ENCODE peak calls at places on chromosome 2, in eight cellular contexts. E is hepatocyte, X is glomerular endothelial cell, C is NCI-H510A treated with DMSO at 0.1 percent for 48 hours, S is adrenal gland, V is AML-193, J is GM19239, K is WERI-Rb-1. L is an unnamed sample.

GRCh38 chr2:69046221-69046662 is 33.3 kb downstream of the ANTXR1 start:
- DNase-seq in V (no peak), K (no peak), S (peak), E (no peak), J (no peak), C (no peak), X (peak), L (no peak)

GRCh38 chr2:129765326-129766158 is 213.9 kb upstream of the RAB6C start:
- DNase-seq in E (no peak), C (no peak), X (no peak), V (no peak), K (no peak), S (no peak), J (no peak), L (no peak)

GRCh38 chr2:21095714-21096113 is 28.1 kb upstream of the TDRD15 start:
- DNase-seq in V (no peak), X (no peak), E (no peak), C (no peak), J (no peak), K (no peak), S (no peak), L (no peak)

GRCh38 chr2:172251231-172251630 is 148.5 kb upstream of the DLX2 start:
- DNase-seq in S (no peak), E (no peak), C (no peak), J (no peak), X (no peak), V (no peak), K (no peak), L (no peak)

GRCh38 chr2:26459991-26460612 is 17.8 kb downstream of the OTOF start:
- DNase-seq in J (no peak), X (no peak), S (no peak), K (peak), C (no peak), V (no peak), E (no peak), L (no peak)

GRCh38 chr2:63189026-63189425 is 138.4 kb downstream of the OTX1 start:
- DNase-seq in K (peak), X (no peak), E (peak), V (no peak), J (peak), C (no peak), S (peak), L (no peak)

GRCh38 chr2:133135035-133135654 is 433.1 kb downstream of the NCKAP5 start:
- DNase-seq in S (no peak), K (no peak), C (peak), X (no peak), E (no peak), J (no peak), V (no peak), L (no peak)

GRCh38 chr2:37555457-37555856 is 116.0 kb downstream of the CDC42EP3 start:
- DNase-seq in J (no peak), V (peak), X (no peak), E (no peak), K (no peak), C (no peak), S (no peak), L (no peak)

GRCh38 chr2:235523021-235523420 is 29.2 kb downstream of the AGAP1 start:
- DNase-seq in J (no peak), C (no peak), X (no peak), E (no peak), V (no peak), K (no peak), S (no peak), L (peak)

GRCh38 chr2:131645177-131645765 is 117.6 kb downstream of the CCDC74A start:
- DNase-seq in X (no peak), E (no peak), K (no peak), S (no peak), C (no peak), J (no peak), V (no peak), L (no peak)

GRCh38 chr2:47112665-47113435 is 42.3 kb downstream of the STPG4 start:
- DNase-seq in S (no peak), E (no peak), V (no peak), J (no peak), K (no peak), X (no peak), C (no peak), L (no peak)

GRCh38 chr2:196170202-196170680 is 1.1 kb downstream of the STK17B start:
- DNase-seq in C (peak), S (peak), V (peak), X (peak), E (peak), K (no peak), J (no peak), L (no peak)

GRCh38 chr2:217742837-217743236 is 260.0 kb downstream of the TNS1 start:
- DNase-seq in C (no peak), K (no peak), V (no peak), X (no peak), S (no peak), J (no peak), E (no peak), L (no peak)

GRCh38 chr2:154924531-154924930 is 226.0 kb downstream of the KCNJ3 start:
- DNase-seq in E (no peak), J (no peak), S (no peak), C (no peak), V (no peak), X (no peak), K (no peak), L (no peak)

GRCh38 chr2:178238144-178238521 is 43.8 kb downstream of the OSBPL6 start:
- DNase-seq in V (no peak), C (no peak), X (no peak), J (no peak), K (no peak), E (no peak), S (no peak), L (no peak)

GRCh38 chr2:218605438-218605837 is 2.3 kb upstream of the PLCD4 start:
- DNase-seq in V (no peak), C (no peak), X (no peak), K (no peak), E (peak), J (no peak), S (no peak), L (no peak)

L was measured in upper lobe of right lung.